ENCODE peak calls at places on chromosomes 13 and 19, in eight cellular contexts. One of them, this sample, is unnamed.

GRCh38 chr13:52652980-52653303 is 306 bp downstream of the SUGT1 start:
- DNase-seq in ascending aorta: no peak
- DNase-seq in HCEC 1CT: no peak
- DNase-seq in NCI-H1694: no peak
- DNase-seq in upper lobe of left lung: no peak
- DNase-seq in NCI-H1436: no peak
- DNase-seq in naive B cell: no peak
- DNase-seq in cardiac muscle cell: no peak
- DNase-seq in this sample: no peak

GRCh38 chr19:50255115-50255514 is 51.7 kb downstream of the MYH14 start:
- DNase-seq in ascending aorta: no peak
- DNase-seq in NCI-H1436: no peak
- DNase-seq in upper lobe of left lung: no peak
- DNase-seq in naive B cell: no peak
- DNase-seq in NCI-H1694: no peak
- DNase-seq in cardiac muscle cell: no peak
- DNase-seq in HCEC 1CT: no peak
- DNase-seq in this sample: no peak

GRCh38 chr19:45475537-45476348 is 7.9 kb downstream of the FOSB start:
- DNase-seq in naive B cell: peak; percentile 67
- DNase-seq in cardiac muscle cell: no peak
- DNase-seq in upper lobe of left lung: no peak
- DNase-seq in NCI-H1436: no peak
- DNase-seq in NCI-H1694: no peak
- DNase-seq in ascending aorta: no peak
- DNase-seq in HCEC 1CT: no peak
- DNase-seq in this sample: no peak

GRCh38 chr19:40380199-40381037 is 9.6 kb downstream of the HIPK4 start:
- DNase-seq in ascending aorta: no peak
- DNase-seq in upper lobe of left lung: no peak
- DNase-seq in HCEC 1CT: no peak
- DNase-seq in naive B cell: no peak
- DNase-seq in NCI-H1694: no peak
- DNase-seq in cardiac muscle cell: no peak
- DNase-seq in NCI-H1436: no peak
- DNase-seq in this sample: no peak

GRCh38 chr13:48536851-48537250 is 4.0 kb upstream of the RCBTB2 start:
- DNase-seq in NCI-H1694: no peak
- DNase-seq in NCI-H1436: no peak
- DNase-seq in naive B cell: no peak
- DNase-seq in upper lobe of left lung: no peak
- DNase-seq in HCEC 1CT: no peak
- DNase-seq in ascending aorta: no peak
- DNase-seq in cardiac muscle cell: no peak
- DNase-seq in this sample: no peak

GRCh38 chr13:99809931-99810330 is 161.6 kb downstream of the ZIC5 start:
- DNase-seq in NCI-H1436: no peak
- DNase-seq in NCI-H1694: no peak
- DNase-seq in upper lobe of left lung: no peak
- DNase-seq in ascending aorta: no peak
- DNase-seq in HCEC 1CT: no peak
- DNase-seq in cardiac muscle cell: no peak
- DNase-seq in naive B cell: no peak
- DNase-seq in this sample: no peak

GRCh38 chr13:44837250-44837649 is 152.0 kb downstream of the NUFIP1 start:
- DNase-seq in NCI-H1694: no peak
- DNase-seq in HCEC 1CT: peak; percentile 58
- DNase-seq in cardiac muscle cell: peak; percentile 27
- DNase-seq in ascending aorta: no peak
- DNase-seq in NCI-H1436: no peak
- DNase-seq in naive B cell: no peak
- DNase-seq in upper lobe of left lung: no peak
- DNase-seq in this sample: peak; percentile 35

GRCh38 chr19:1079566-1080111 is 12.7 kb downstream of the ARHGAP45 start:
- DNase-seq in naive B cell: no peak
- DNase-seq in upper lobe of left lung: no peak
- DNase-seq in HCEC 1CT: no peak
- DNase-seq in NCI-H1694: no peak
- DNase-seq in ascending aorta: no peak
- DNase-seq in cardiac muscle cell: no peak
- DNase-seq in NCI-H1436: no peak
- DNase-seq in this sample: no peak

GRCh38 chr19:35712529-35712909 is 5.3 kb upstream of the KMT2B start:
- DNase-seq in upper lobe of left lung: no peak
- DNase-seq in cardiac muscle cell: no peak
- DNase-seq in HCEC 1CT: no peak
- DNase-seq in NCI-H1436: no peak
- DNase-seq in ascending aorta: no peak
- DNase-seq in NCI-H1694: no peak
- DNase-seq in naive B cell: no peak
- DNase-seq in this sample: no peak

GRCh38 chr19:3976495-3977241 is 5.8 kb upstream of the DAPK3 start:
- DNase-seq in cardiac muscle cell: peak; percentile 81
- DNase-seq in HCEC 1CT: peak; percentile 78
- DNase-seq in naive B cell: no peak
- DNase-seq in upper lobe of left lung: no peak
- DNase-seq in NCI-H1436: no peak
- DNase-seq in ascending aorta: no peak
- DNase-seq in NCI-H1694: no peak
- DNase-seq in this sample: peak; percentile 57

GRCh38 chr13:112053744-112054615 is 13.0 kb upstream of the SOX1 start:
- DNase-seq in NCI-H1436: no peak
- DNase-seq in ascending aorta: no peak
- DNase-seq in upper lobe of left lung: no peak
- DNase-seq in naive B cell: no peak
- DNase-seq in NCI-H1694: no peak
- DNase-seq in HCEC 1CT: no peak
- DNase-seq in cardiac muscle cell: no peak
- DNase-seq in this sample: no peak

GRCh38 chr19:11814707-11815050 is 606 bp downstream of the ZNF440 start:
- DNase-seq in ascending aorta: no peak
- DNase-seq in naive B cell: no peak
- DNase-seq in NCI-H1436: no peak
- DNase-seq in NCI-H1694: no peak
- DNase-seq in HCEC 1CT: peak; percentile 4
- DNase-seq in upper lobe of left lung: no peak
- DNase-seq in cardiac muscle cell: peak; percentile 53
- DNase-seq in this sample: no peak

GRCh38 chr19:57841364-57841763 is 8.3 kb upstream of the ZNF587 start:
- DNase-seq in naive B cell: no peak
- DNase-seq in cardiac muscle cell: no peak
- DNase-seq in NCI-H1694: no peak
- DNase-seq in HCEC 1CT: no peak
- DNase-seq in NCI-H1436: no peak
- DNase-seq in upper lobe of left lung: no peak
- DNase-seq in ascending aorta: no peak
- DNase-seq in this sample: no peak

GRCh38 chr19:44745386-44745831 is 3.1 kb upstream of the BCL3 start:
- DNase-seq in naive B cell: no peak
- DNase-seq in ascending aorta: peak; percentile 81
- DNase-seq in upper lobe of left lung: peak; percentile 83
- DNase-seq in NCI-H1436: no peak
- DNase-seq in cardiac muscle cell: peak; percentile 92
- DNase-seq in HCEC 1CT: peak; percentile 77
- DNase-seq in NCI-H1694: no peak
- DNase-seq in this sample: peak; percentile 77

GRCh38 chr19:54653181-54653809 is 9.5 kb upstream of the LILRB4 start:
- DNase-seq in NCI-H1436: peak; percentile 4
- DNase-seq in upper lobe of left lung: no peak
- DNase-seq in ascending aorta: peak; percentile 46
- DNase-seq in NCI-H1694: no peak
- DNase-seq in naive B cell: peak; percentile 23
- DNase-seq in cardiac muscle cell: peak; percentile 29
- DNase-seq in HCEC 1CT: peak; percentile 12
- DNase-seq in this sample: peak; percentile 24

GRCh38 chr19:18809149-18809978 is 18.3 kb upstream of the COMP start:
- DNase-seq in upper lobe of left lung: peak; percentile 80
- DNase-seq in NCI-H1694: no peak
- DNase-seq in NCI-H1436: no peak
- DNase-seq in ascending aorta: peak; percentile 91
- DNase-seq in cardiac muscle cell: peak; percentile 94
- DNase-seq in naive B cell: no peak
- DNase-seq in HCEC 1CT: peak; percentile 73
- DNase-seq in this sample: peak; percentile 63

GRCh38 chr13:95360464-95361097 is 59.3 kb upstream of the ABCC4 start:
- DNase-seq in NCI-H1436: no peak
- DNase-seq in cardiac muscle cell: no peak
- DNase-seq in HCEC 1CT: no peak
- DNase-seq in ascending aorta: no peak
- DNase-seq in upper lobe of left lung: no peak
- DNase-seq in naive B cell: no peak
- DNase-seq in NCI-H1694: no peak
- DNase-seq in this sample: no peak

GRCh38 chr19:3556978-3557460 is 367 bp downstream of the MFSD12 start:
- DNase-seq in cardiac muscle cell: peak; percentile 23
- DNase-seq in upper lobe of left lung: peak; percentile 49
- DNase-seq in naive B cell: peak; percentile 49
- DNase-seq in NCI-H1694: no peak
- DNase-seq in NCI-H1436: no peak
- DNase-seq in HCEC 1CT: peak; percentile 45
- DNase-seq in ascending aorta: no peak
- DNase-seq in this sample: peak; percentile 76

GRCh38 chr13:31073859-31074718 is 87.6 kb downstream of the HSPH1 start:
- DNase-seq in NCI-H1694: no peak
- DNase-seq in ascending aorta: no peak
- DNase-seq in naive B cell: no peak
- DNase-seq in cardiac muscle cell: peak; percentile 56
- DNase-seq in upper lobe of left lung: peak; percentile 50
- DNase-seq in HCEC 1CT: no peak
- DNase-seq in NCI-H1436: no peak
- DNase-seq in this sample: no peak

GRCh38 chr19:35306473-35307246 is 14.7 kb downstream of the MAG start:
- DNase-seq in naive B cell: no peak
- DNase-seq in cardiac muscle cell: no peak
- DNase-seq in ascending aorta: no peak
- DNase-seq in upper lobe of left lung: no peak
- DNase-seq in NCI-H1436: no peak
- DNase-seq in NCI-H1694: no peak
- DNase-seq in HCEC 1CT: no peak
- DNase-seq in this sample: no peak

GRCh38 chr13:85508683-85509329 is 290.4 kb downstream of the SLITRK6 start:
- DNase-seq in upper lobe of left lung: no peak
- DNase-seq in ascending aorta: no peak
- DNase-seq in NCI-H1694: no peak
- DNase-seq in NCI-H1436: no peak
- DNase-seq in cardiac muscle cell: peak; percentile 36
- DNase-seq in naive B cell: no peak
- DNase-seq in HCEC 1CT: no peak
- DNase-seq in this sample: no peak

This sample was measured in hepatic stellate cell.